ENCODE peak calls at places on chromosomes 16 and 17, in six cellular contexts. S is HCT116, D is HepG2, Q is H1, T is K562, Y is GM12878. P is an unnamed sample.

GRCh38 chr17:9402590-9403199 is 172.9 kb downstream of the STX8 start:
- DNase-seq in Y (no peak), D (peak), Q (peak), S (peak), T (peak), P (peak)

GRCh38 chr17:29722411-29723198 is 99.9 kb upstream of the CORO6 start:
- DNase-seq in T (peak), Q (no peak), D (no peak), Y (peak), S (no peak), P (no peak)

GRCh38 chr17:47413872-47414271 is 90.1 kb downstream of the EFCAB13 start:
- DNase-seq in S (no peak), Y (no peak), T (no peak), D (no peak), Q (no peak), P (no peak)

GRCh38 chr16:23286131-23286532 is 16.0 kb upstream of the SCNN1B start:
- DNase-seq in T (no peak), D (no peak), S (no peak), Y (no peak), Q (no peak), P (no peak)

GRCh38 chr16:15616475-15616874 is 26.5 kb downstream of the MARF1 start:
- DNase-seq in T (no peak), Q (no peak), S (no peak), Y (no peak), D (no peak), P (no peak)

GRCh38 chr16:85192736-85193493 is 80.6 kb upstream of the CIBAR2 start:
- DNase-seq in Q (no peak), Y (no peak), S (no peak), D (no peak), T (no peak), P (no peak)

GRCh38 chr17:55356440-55357328 is 65.0 kb downstream of the MMD start:
- DNase-seq in Y (peak), D (peak), S (peak), T (peak), Q (peak), P (peak)

GRCh38 chr16:57764341-57765159 is 29.0 kb downstream of the KATNB1 start:
- DNase-seq in T (peak), D (peak), Q (peak), Y (peak), S (peak), P (peak)

GRCh38 chr17:39791296-39791992 is 53.7 kb downstream of the GRB7 start:
- DNase-seq in Q (no peak), T (no peak), Y (no peak), S (no peak), D (no peak), P (peak)

GRCh38 chr16:7289299-7289698 is 43.3 kb upstream of the RBFOX1 start:
- DNase-seq in S (no peak), Y (no peak), Q (no peak), T (no peak), D (no peak), P (no peak)

GRCh38 chr17:31830971-31831755 is 27.9 kb downstream of the COPRS start:
- DNase-seq in D (no peak), S (no peak), Q (no peak), Y (no peak), T (peak), P (no peak)

GRCh38 chr17:31832748-31833147 is 26.3 kb downstream of the COPRS start:
- DNase-seq in D (no peak), S (no peak), Q (no peak), Y (no peak), T (no peak), P (no peak)

GRCh38 chr17:31835984-31836383 is 23.1 kb downstream of the COPRS start:
- DNase-seq in Y (no peak), S (no peak), T (no peak), D (no peak), Q (no peak), P (no peak)

GRCh38 chr17:31838641-31839225 is 20.3 kb downstream of the COPRS start:
- DNase-seq in T (no peak), S (no peak), D (no peak), Y (no peak), Q (no peak), P (no peak)

DNA sequence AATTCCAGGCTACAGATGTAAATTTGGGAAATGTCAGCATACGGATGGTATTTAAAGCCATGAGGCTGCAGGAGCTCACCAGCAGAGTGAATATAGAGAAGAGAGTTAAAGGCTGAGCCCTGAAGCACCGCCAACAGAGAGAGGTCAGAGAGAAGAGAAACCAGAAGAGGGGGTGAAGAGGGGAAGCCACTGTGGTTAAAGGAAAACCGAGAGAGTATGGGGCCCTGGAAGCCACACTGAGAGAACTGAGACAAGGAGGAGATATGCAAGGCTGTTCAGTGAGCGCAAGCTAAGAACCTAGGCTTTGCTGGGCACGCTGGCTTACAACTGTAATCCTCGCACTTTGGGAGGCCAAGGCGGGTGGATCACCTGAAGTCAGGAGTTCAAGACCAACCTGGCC is 24.6 kb downstream of the COPRS start:
- DNase-seq in T (no peak), Q (no peak), S (no peak), D (no peak), Y (peak), P (no peak)
- TF ChIP-seq ZNF274 in T (no peak), Q (no peak), S (no peak), D (no peak), Y (no peak), P (no peak)

DNA sequence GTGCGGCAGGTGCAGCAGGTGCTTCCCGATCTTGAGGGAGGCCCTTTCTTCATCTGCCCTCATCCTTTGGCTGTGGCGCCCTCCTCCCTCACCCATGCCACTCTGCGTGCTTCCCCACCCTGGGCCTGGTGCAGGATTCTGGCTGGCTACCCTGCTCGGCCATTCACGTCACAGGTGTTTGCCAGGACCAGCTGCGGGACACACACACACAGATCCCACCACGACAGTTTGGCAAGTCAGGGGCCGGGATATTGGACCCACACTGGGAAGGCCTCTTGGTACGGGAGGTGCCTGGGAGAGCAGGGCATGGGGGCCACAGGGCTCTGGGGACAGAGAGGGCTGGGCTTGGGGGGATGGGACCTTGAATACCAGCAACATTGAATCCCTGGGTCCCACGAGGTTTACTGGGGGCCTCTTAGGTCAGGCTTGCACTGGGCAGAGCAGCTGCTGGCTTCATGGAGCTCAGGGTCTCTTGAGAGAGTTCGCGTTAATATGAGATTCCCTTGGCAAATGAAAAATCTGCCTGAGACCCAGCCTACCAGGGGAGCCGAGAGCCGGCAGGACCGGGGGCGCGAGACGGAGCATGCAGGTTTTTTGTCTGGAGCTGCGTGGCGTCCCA is 15.1 kb downstream of the ADCY7 start:
- DNase-seq in Y (no peak), Q (no peak), S (no peak), D (no peak), T (no peak), P (no peak)
- TF ChIP-seq YY1 in Y (no peak), Q (no peak), S (no peak), D (no peak), T (no peak), P (no peak)

DNA sequence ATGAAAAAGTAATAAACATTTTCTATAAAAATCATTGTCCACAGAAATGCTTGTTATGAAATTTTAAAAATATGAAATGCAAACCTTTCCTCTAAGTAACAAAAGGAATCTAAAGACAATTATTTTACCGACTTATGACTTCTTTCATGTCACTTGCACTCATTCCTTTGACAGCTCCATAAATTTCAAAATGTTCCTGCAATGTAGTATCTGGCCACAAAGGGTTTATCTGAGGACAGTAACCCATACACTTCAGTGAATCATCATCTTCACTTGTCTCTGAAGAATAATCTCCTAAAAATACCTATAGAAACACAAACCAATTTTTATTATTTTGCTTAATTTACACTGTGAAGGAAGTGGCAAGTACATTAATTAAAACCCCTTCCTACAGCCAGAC is 25.6 kb upstream of the ABCA10 start:
- DNase-seq in S (no peak), Q (no peak), T (no peak), Y (no peak), D (no peak), P (no peak)
- TF ChIP-seq ZNF274 in S (no peak), Q (no peak), T (no peak), Y (no peak), D (no peak), P (no peak)

DNA sequence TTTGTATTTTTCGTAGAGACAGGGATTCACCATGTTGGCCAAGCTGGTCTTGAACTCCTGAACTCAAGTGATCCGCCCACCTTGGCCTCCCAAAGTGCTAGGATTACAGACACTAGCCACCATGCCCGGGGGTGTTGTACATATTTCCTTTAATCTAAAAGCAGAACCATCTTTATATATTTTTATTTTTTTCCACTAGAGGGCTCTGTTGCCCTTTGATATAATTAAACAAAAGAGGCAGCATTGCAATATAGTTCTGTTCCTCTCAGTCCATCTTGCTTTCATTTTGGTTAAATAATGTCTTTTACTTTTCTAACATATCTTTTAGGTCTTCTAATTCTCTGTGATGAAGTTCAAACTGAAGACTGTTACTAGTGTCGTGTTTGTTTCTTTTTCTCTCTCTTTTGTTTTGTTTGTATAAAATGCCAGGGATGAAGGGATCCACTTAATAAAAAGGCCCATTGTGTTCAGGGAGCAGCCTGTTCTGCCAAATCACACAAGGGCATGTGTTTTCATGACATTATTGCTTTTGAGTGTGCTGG is 23.4 kb downstream of the WWOX start:
- DNase-seq in D (peak), Y (no peak), Q (no peak), T (peak), S (peak), P (no peak)
- TF ChIP-seq YY1 in D (no peak), Y (no peak), Q (no peak), T (no peak), S (no peak), P (no peak)

DNA sequence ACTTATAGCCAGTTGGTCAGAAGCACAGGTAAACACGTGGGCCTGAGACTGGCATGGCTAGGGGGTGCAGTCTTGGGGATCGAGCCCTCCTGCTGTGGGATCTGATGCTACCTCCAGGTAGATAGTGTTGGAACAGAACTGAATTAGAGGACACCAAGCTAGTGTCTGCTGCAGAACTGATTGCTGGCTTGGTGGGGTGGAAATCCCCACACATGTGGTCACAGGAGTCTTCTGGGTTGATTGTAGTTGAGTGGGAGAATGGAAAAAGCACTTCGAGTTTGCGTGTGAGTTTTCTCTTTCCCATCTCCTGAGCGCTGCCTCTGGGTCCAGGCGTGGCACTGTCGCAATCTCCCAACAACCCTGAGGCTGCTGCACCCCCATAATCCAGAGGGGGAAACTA is 8.0 kb upstream of the SPATA32 start:
- DNase-seq in Q (no peak), T (no peak), D (no peak), Y (no peak), S (no peak), P (no peak)
- TF ChIP-seq ZNF274 in Q (no peak), T (no peak), D (no peak), Y (no peak), S (no peak), P (no peak)

DNA sequence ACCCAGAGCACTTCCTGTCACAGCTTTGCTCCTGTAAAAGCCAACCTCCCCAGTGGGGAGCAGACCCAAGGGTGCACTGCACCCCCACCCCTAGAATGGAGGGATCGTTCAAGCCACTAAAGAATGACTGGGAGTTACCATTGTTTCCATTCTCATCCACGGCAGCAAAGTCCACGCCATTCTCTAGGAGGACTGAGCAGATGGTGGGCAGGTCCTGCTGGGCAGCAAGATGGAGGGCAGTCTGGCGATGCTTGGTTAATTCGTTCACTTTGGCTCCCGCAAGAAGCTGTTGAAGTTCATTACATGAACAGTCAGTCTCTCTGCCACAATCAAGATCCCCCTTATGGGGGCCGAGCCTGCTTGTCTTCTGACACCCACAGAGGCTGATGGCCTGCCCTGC is 30.8 kb downstream of the CYB5D2 start:
- DNase-seq in D (no peak), Q (no peak), Y (no peak), T (no peak), S (no peak), P (no peak)
- TF ChIP-seq YY1 in D (no peak), Q (no peak), Y (no peak), T (no peak), S (no peak), P (no peak)

GRCh38 chr17:57671546-57672204 is 73.4 kb downstream of the CCDC182 start:
- DNase-seq in S (peak), Y (no peak), Q (peak), D (peak), T (peak), P (peak)

GRCh38 chr17:57669671-57670529 is 75.2 kb downstream of the CCDC182 start:
- DNase-seq in Q (no peak), S (no peak), Y (no peak), D (no peak), T (no peak), P (no peak)

GRCh38 chr17:57670769-57671545 is 74.1 kb downstream of the CCDC182 start:
- DNase-seq in D (no peak), Q (no peak), T (no peak), Y (no peak), S (no peak), P (no peak)

GRCh38 chr17:57672971-57673370 is 72.1 kb downstream of the CCDC182 start:
- DNase-seq in Y (no peak), T (no peak), S (no peak), Q (no peak), D (no peak), P (no peak)

GRCh38 chr17:57672205-57672632 is 72.9 kb downstream of the CCDC182 start:
- DNase-seq in D (no peak), S (no peak), Q (no peak), T (no peak), Y (no peak), P (no peak)
- TF ChIP-seq ZNF274 in D (no peak), S (no peak), Q (no peak), T (no peak), Y (no peak), P (no peak)